ENCODE peak calls at places on chromosomes 13 and 19, in five cellular contexts. G, N, T, L and Y are unnamed samples.

GRCh38 chr13:38657191-38657590 is 29.7 kb upstream of the FREM2 start:
- DNase-seq in N (no peak), T (no peak), G (no peak), L (no peak), Y (no peak)

GRCh38 chr13:52085416-52085815 is 43.5 kb downstream of the NEK5 start:
- DNase-seq in G (no peak), N (no peak), L (no peak), T (no peak), Y (no peak)

GRCh38 chr19:48918801-48919247 is 14.7 kb upstream of the DHDH start:
- DNase-seq in T (no peak), L (no peak), N (no peak), G (peak), Y (no peak)

GRCh38 chr19:30228726-30229523 is 143.3 kb upstream of the ZNF536 start:
- DNase-seq in T (no peak), G (peak), N (no peak), L (no peak), Y (no peak)

GRCh38 chr13:52846567-52847321 is 1.7 kb downstream of the PCDH8 start:
- DNase-seq in T (peak), L (no peak), G (peak), N (peak), Y (no peak)

GRCh38 chr13:105334211-105334610 is 1201.3 kb downstream of the EFNB2 start:
- DNase-seq in G (no peak), L (no peak), T (no peak), N (no peak), Y (no peak)

GRCh38 chr19:1651061-1651547 is 1.3 kb downstream of the TCF3 start:
- DNase-seq in N (no peak), G (peak), L (peak), T (peak), Y (peak)

GRCh38 chr19:51422053-51422448 is 4.6 kb upstream of the SIGLEC10 start:
- DNase-seq in T (peak), L (peak), N (peak), G (peak), Y (peak)

GRCh38 chr19:49481020-49481683 is 6.3 kb upstream of the RPL13A start:
- DNase-seq in N (no peak), L (no peak), T (peak), G (no peak), Y (no peak)

GRCh38 chr13:32443111-32443510 is 15.2 kb upstream of the N4BP2L1 start:
- DNase-seq in G (peak), T (no peak), L (peak), N (peak), Y (peak)
- TF ChIP-seq CTCF in G (peak), T (peak), L (peak), N (no peak), Y (peak)

DNA sequence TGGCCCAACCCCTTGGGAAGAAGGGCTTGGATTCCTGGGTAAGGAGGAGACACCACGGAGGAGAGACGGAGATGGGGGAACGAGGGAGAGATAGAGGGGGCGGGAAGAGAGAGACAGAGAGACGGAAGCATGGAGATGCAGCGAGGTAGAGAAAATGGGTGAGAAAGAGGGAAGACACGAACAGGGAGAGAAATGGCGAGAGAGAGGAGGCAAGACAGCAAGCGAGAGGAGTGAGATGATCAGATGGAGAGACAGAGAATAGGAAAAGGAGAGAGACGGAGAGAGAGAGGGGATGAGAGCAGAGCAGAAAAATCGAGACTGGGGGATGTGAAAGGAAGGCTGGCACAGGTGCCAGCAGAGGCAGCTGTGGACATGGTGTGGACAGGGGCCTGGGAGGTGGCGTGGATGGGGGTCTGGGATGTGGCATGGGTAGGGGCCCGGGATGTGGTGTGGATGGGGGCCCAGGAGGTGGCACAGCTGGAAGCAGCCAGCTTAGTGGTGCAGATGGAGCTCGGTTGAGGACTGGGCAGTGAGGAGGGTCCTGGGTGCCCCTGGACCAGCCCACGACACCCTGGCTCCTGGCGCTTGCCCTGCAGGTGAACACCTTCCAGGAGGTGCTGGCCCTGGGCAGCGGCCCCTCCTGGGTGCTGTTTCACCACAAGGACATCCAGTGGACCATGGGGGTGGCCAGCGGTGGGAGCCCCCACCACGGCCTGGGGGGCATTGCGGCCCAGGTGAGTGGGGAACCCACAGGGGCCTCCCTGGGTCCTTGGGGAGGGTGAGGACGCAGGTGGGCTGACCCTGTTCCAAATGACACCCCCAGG is 33.9 kb downstream of the HPN start:
- DNase-seq in N (no peak), T (no peak), L (no peak), G (no peak), Y (no peak)
- H3K4me3 ChIP-seq in N (no peak), T (no peak), L (no peak), G (no peak), Y (no peak)

GRCh38 chr19:38838208-38838985 is 6.8 kb upstream of the ECH1 start:
- DNase-seq in N (no peak), G (no peak), T (no peak), L (no peak), Y (no peak)
- TF ChIP-seq CTCF in N (no peak), G (no peak), T (no peak), L (no peak), Y (no peak)

GRCh38 chr19:38830039-38830733 is 1.4 kb downstream of the ECH1 start:
- DNase-seq in T (no peak), N (no peak), G (no peak), L (no peak), Y (no peak)
- H3K4me3 ChIP-seq in T (no peak), N (no peak), G (peak), L (no peak), Y (no peak)

GRCh38 chr19:35260694-35261304 is 8.0 kb upstream of the USF2 start:
- DNase-seq in G (no peak), L (peak), T (peak), N (no peak), Y (no peak)

GRCh38 chr19:35254341-35255297 is 5.8 kb downstream of the LSR start:
- DNase-seq in T (no peak), N (no peak), L (peak), G (no peak), Y (no peak)

GRCh38 chr19:35256566-35256965 is 7.8 kb downstream of the LSR start:
- DNase-seq in L (no peak), G (no peak), N (no peak), T (no peak), Y (no peak)

GRCh38 chr19:35253316-35254286 is 4.8 kb downstream of the LSR start:
- DNase-seq in T (no peak), N (no peak), G (peak), L (peak), Y (no peak)

GRCh38 chr19:35257113-35257461 is 8.3 kb downstream of the LSR start:
- DNase-seq in N (no peak), L (peak), G (no peak), T (peak), Y (no peak)
- TF ChIP-seq CTCF in N (no peak), L (no peak), G (no peak), T (no peak), Y (no peak)